ENCODE peak calls at places on chromosomes 3 and 15, in ten cellular contexts. V, X, I, G, E, J, M, H, W and B are unnamed samples.

GRCh38 chr3:24253336-24253735 is 241.3 kb downstream of the THRB start:
- DNase-seq in M (no peak), E (no peak), I (no peak), W (no peak), V (no peak), X (no peak), H (no peak), J (no peak), G (no peak), B (no peak)

GRCh38 chr3:183775781-183776180 is 49.6 kb downstream of the MAP6D1 start:
- DNase-seq in I (no peak), M (peak; percentile 38), J (peak; percentile 19), E (peak; percentile 85), H (no peak), V (no peak), W (no peak), X (no peak), G (no peak), B (no peak)

GRCh38 chr3:142152349-142152748 is 3.0 kb upstream of the TFDP2 start:
- DNase-seq in J (no peak), M (no peak), V (no peak), H (no peak), G (no peak), W (no peak), I (no peak), E (no peak), X (no peak), B (no peak)

GRCh38 chr3:111073186-111073585 is 1.6 kb downstream of the NECTIN3 start:
- DNase-seq in W (no peak), H (no peak), X (peak; percentile 60), V (no peak), J (no peak), E (no peak), I (no peak), G (no peak), M (no peak), B (no peak)

GRCh38 chr3:119700269-119700919 is 2.4 kb upstream of the CFAP91 start:
- DNase-seq in G (no peak), H (peak; percentile 30), E (no peak), W (no peak), J (no peak), X (peak; percentile 80), V (no peak), I (no peak), M (no peak), B (no peak)

GRCh38 chr3:119769394-119770149 is 12.3 kb upstream of the NR1I2 start:
- DNase-seq in E (no peak), H (no peak), W (no peak), V (no peak), M (no peak), J (no peak), G (no peak), I (no peak), X (peak; percentile 89), B (no peak)

GRCh38 chr3:172002512-172003078 is 36.8 kb upstream of the FNDC3B start:
- DNase-seq in J (no peak), V (no peak), X (peak; percentile 10), H (no peak), W (no peak), M (no peak), G (no peak), I (no peak), E (no peak), B (no peak)

GRCh38 chr3:186888569-186888968 is 41.8 kb upstream of the ST6GAL1 start:
- DNase-seq in E (no peak), M (no peak), W (no peak), G (no peak), J (no peak), I (no peak), V (no peak), H (no peak), X (no peak), B (no peak)

GRCh38 chr3:127033171-127033570 is 50.3 kb downstream of the PLXNA1 start:
- DNase-seq in G (no peak), I (no peak), H (no peak), M (no peak), J (no peak), V (no peak), X (no peak), E (peak; percentile 51), W (no peak), B (no peak)

GRCh38 chr3:94360982-94361381 is 298.1 kb downstream of the NSUN3 start:
- DNase-seq in X (peak; percentile 41), J (peak; percentile 23), W (no peak), I (no peak), E (no peak), G (no peak), M (peak; percentile 31), V (no peak), H (no peak), B (no peak)

GRCh38 chr3:15409239-15409638 is 18.1 kb downstream of the METTL6 start:
- DNase-seq in V (no peak), M (no peak), X (peak; percentile 69), J (no peak), G (no peak), W (no peak), H (no peak), I (no peak), E (no peak), B (no peak)

GRCh38 chr3:4720316-4721075 is 227.3 kb downstream of the ITPR1 start:
- DNase-seq in H (peak; percentile 35), W (peak; percentile 70), X (peak; percentile 94), V (no peak), M (peak; percentile 45), I (no peak), E (no peak), G (peak; percentile 60), J (peak; percentile 86), B (no peak)
- TF ChIP-seq CTCF in H (peak; percentile 44), W (peak; percentile 70), X (peak; percentile 35), V (peak; percentile 38), M (peak; percentile 23), I (peak; percentile 28), E (no peak), G (peak; percentile 48), J (peak; percentile 44), B (no peak)

GRCh38 chr3:150370982-150371381 is 37.1 kb upstream of the TSC22D2 start:
- DNase-seq in H (no peak), E (no peak), V (no peak), M (no peak), I (no peak), J (no peak), X (peak; percentile 46), G (no peak), W (no peak), B (no peak)

GRCh38 chr3:150372320-150373118 is 35.6 kb upstream of the TSC22D2 start:
- DNase-seq in V (no peak), J (no peak), E (no peak), W (peak; percentile 42), G (no peak), X (peak; percentile 55), M (no peak), I (no peak), H (peak; percentile 21), B (no peak)

GRCh38 chr3:150371741-150372254 is 36.3 kb upstream of the TSC22D2 start:
- DNase-seq in X (peak; percentile 100), V (peak; percentile 23), H (no peak), J (peak; percentile 71), I (no peak), G (peak; percentile 87), W (peak; percentile 64), E (no peak), M (no peak), B (no peak)

GRCh38 chr3:150367771-150368170 is 40.3 kb upstream of the TSC22D2 start:
- DNase-seq in E (no peak), V (no peak), H (no peak), W (no peak), G (no peak), X (peak; percentile 40), I (no peak), M (no peak), J (no peak), B (no peak)

DNA sequence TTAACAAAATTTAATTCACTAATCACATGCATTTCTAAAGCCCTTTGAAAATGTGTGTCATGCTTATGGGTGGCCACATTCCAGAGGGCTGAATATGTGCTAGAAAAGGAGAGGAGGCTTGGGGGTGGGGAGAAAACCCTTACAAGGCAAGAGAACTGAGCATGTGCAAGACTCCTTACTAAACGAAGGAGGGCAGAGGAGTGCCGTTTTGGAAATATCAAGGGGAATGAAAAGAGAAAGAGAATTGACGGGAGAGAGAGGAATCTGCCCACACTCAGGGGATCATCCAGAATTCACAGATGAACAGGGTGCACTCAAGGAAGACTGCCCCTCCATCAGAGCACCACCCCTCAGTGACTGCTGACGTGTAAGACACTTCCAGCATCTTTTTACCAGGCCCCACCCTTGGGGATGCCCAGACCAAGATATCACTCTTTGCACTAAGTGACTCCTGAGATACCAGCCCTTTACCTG is 37.9 kb upstream of the TSC22D2 start:
- DNase-seq in X (peak; percentile 98), I (no peak), H (no peak), G (peak; percentile 92), V (peak; percentile 27), M (peak; percentile 18), E (no peak), J (peak; percentile 73), W (peak; percentile 71), B (no peak)
- TF ChIP-seq CTCF in X (peak; percentile 6), I (no peak), H (no peak), G (peak; percentile 17), V (no peak), M (no peak), E (no peak), J (no peak), W (no peak), B (no peak)

DNA sequence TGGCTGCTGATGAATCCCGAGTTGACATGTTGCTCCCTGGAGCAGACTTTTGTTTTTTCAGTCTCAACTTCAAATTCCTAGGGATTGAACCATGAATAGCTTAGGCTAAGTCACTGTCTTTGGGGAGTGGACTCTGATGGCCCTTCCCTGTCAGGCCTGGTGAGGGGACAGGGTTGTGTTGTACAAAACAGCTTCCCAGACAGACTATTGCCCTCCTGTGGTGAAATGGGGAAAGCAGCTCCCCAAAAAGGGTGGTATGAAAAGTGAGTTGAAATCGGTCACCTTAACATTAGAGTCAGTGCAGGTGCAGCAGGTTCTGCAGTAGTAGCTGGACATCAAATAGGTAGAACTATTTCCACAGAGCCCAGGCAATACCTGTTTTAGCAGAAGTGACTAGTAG is 775.6 kb downstream of the ROBO2 start:
- DNase-seq in H (no peak), X (no peak), J (no peak), V (no peak), W (no peak), E (no peak), M (no peak), G (no peak), I (no peak), B (no peak)
- TF ChIP-seq CTCF in H (peak; percentile 10), X (no peak), J (no peak), V (no peak), W (no peak), E (no peak), M (no peak), G (no peak), I (no peak), B (no peak)

DNA sequence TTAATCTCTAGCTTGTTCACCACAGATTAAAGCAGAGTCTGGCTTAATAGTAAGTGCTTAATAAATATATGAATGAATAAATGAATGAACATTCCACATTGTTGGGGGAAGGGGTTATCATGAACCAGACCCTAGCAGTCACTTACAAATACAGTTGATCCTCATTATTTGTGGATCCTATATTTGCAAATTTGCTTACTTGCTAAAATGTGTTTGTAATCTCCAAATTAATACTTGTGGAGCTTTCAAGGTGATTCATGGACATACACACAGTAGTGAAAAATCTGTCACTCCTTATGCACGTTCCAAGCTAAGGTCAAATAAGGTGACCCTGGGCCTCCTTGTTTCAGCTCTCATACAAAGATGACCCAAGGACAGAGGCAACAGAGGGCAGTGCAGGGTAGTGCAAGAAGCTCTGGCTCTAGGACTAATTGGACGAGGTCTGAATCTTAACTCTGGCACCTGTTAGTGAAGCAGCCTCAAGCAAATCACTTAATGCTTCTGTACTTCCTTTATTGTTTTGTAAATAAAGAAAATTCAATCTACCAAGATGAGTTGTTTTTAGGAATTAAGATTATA is 112.8 kb upstream of the C2CD4B start:
- DNase-seq in M (no peak), X (no peak), H (no peak), W (no peak), I (no peak), J (no peak), G (no peak), V (no peak), E (no peak), B (no peak)
- TF ChIP-seq CTCF in M (no peak), X (no peak), H (no peak), W (no peak), I (no peak), J (no peak), G (no peak), V (no peak), E (no peak), B (no peak)